ENCODE peak calls at places on chromosomes 16 and 17, in four cellular contexts. E is K562, U is GM12878, F is A549. G is an unnamed sample.

GRCh38 chr16:3642397-3643094 is 11.9 kb upstream of the DNASE1 start:
- DNase-seq in U (no peak), F (no peak), E (peak), G (no peak)

GRCh38 chr17:34259151-34259550 is 4.1 kb downstream of the CCL2 start:
- DNase-seq in F (no peak), E (no peak), U (no peak), G (no peak)

GRCh38 chr17:4920351-4921048 is 11.6 kb upstream of the GP1BA start:
- DNase-seq in F (no peak), U (no peak), E (no peak), G (peak)

GRCh38 chr17:11296994-11297393 is 56.0 kb downstream of the SHISA6 start:
- DNase-seq in F (peak), E (no peak), U (no peak), G (peak)

GRCh38 chr16:69406780-69407331 is 17.6 kb upstream of the CYB5B start:
- DNase-seq in F (peak), E (peak), U (no peak), G (peak)

GRCh38 chr16:55508941-55509920 is at the start of gene LPCAT2:
- DNase-seq in E (peak), F (peak), U (no peak), G (peak)

GRCh38 chr16:57627184-57627871 is 1.1 kb upstream of the ADGRG1 start:
- DNase-seq in U (no peak), F (peak), E (no peak), G (peak)

GRCh38 chr16:14600164-14600563 is 29.9 kb downstream of the PARN start:
- DNase-seq in E (peak), F (peak), U (no peak), G (peak)

GRCh38 chr16:61324044-61324443 is 712.2 kb downstream of the CDH8 start:
- DNase-seq in E (no peak), U (no peak), F (no peak), G (no peak)

GRCh38 chr17:35892091-35892637 is 12.0 kb upstream of the CCL5 start:
- DNase-seq in F (peak), U (no peak), E (no peak), G (no peak)

GRCh38 chr17:27466748-27467375 is 10.6 kb downstream of the KSR1 start:
- DNase-seq in U (peak), F (no peak), E (peak), G (no peak)

GRCh38 chr16:54591816-54592246 is 305.2 kb upstream of the IRX3 start:
- DNase-seq in E (no peak), F (no peak), U (no peak), G (no peak)

GRCh38 chr17:6494239-6494941 is 50.1 kb downstream of the PIMREG start:
- DNase-seq in F (no peak), E (no peak), U (no peak), G (no peak)

GRCh38 chr17:59621771-59622170 is 2.1 kb downstream of the CLTC start:
- DNase-seq in U (no peak), E (no peak), F (no peak), G (no peak)

GRCh38 chr16:19809693-19810092 is 75.0 kb downstream of the GPRC5B start:
- DNase-seq in E (no peak), F (no peak), U (no peak), G (no peak)

GRCh38 chr16:75288596-75289120 is 37.2 kb upstream of the BCAR1 start:
- DNase-seq in E (no peak), F (no peak), U (peak), G (no peak)

GRCh38 chr16:64417711-64418227 is 704.1 kb downstream of the CDH11 start:
- DNase-seq in F (no peak), E (no peak), U (no peak), G (no peak)

GRCh38 chr16:84724619-84725307 is 25.0 kb downstream of the USP10 start:
- DNase-seq in F (no peak), U (no peak), E (no peak), G (no peak)

GRCh38 chr16:67770371-67770991 is 35.9 kb downstream of the RANBP10 start:
- DNase-seq in E (no peak), F (no peak), U (no peak), G (no peak)

GRCh38 chr16:22946433-22946832 is 132.5 kb downstream of the HS3ST2 start:
- DNase-seq in F (no peak), U (no peak), E (no peak), G (no peak)

GRCh38 chr17:75096082-75096625 is 8.4 kb downstream of the SLC16A5 start:
- DNase-seq in U (no peak), F (peak), E (peak), G (peak)

GRCh38 chr17:44585315-44585714 is 28.0 kb downstream of the FZD2 start:
- DNase-seq in F (no peak), U (no peak), E (no peak), G (no peak)

GRCh38 chr17:59219992-59220327 is 351 bp upstream of the GDPD1 start:
- DNase-seq in F (no peak), E (no peak), U (no peak), G (peak)

GRCh38 chr16:35795361-35796029 is 2336.1 kb downstream of the TP53TG3F start:
- DNase-seq in F (no peak), E (no peak), U (no peak), G (no peak)

GRCh38 chr16:47881574-47881973 is 274.2 kb downstream of the ABCC12 start:
- DNase-seq in F (no peak), E (no peak), U (no peak), G (no peak)

GRCh38 chr17:72600934-72601333 is 480.1 kb downstream of the SOX9 start:
- DNase-seq in E (no peak), U (no peak), F (peak), G (no peak)
- TF ChIP-seq POLR2AphosphoS2 in E (no peak), U (no peak), F (no peak), G (no peak)

GRCh38 chr16:79170565-79171242 is 429.8 kb downstream of the MAF start:
- DNase-seq in E (no peak), F (no peak), U (no peak), G (no peak)
- TF ChIP-seq POLR2AphosphoS2 in E (no peak), F (no peak), U (no peak), G (no peak)

DNA sequence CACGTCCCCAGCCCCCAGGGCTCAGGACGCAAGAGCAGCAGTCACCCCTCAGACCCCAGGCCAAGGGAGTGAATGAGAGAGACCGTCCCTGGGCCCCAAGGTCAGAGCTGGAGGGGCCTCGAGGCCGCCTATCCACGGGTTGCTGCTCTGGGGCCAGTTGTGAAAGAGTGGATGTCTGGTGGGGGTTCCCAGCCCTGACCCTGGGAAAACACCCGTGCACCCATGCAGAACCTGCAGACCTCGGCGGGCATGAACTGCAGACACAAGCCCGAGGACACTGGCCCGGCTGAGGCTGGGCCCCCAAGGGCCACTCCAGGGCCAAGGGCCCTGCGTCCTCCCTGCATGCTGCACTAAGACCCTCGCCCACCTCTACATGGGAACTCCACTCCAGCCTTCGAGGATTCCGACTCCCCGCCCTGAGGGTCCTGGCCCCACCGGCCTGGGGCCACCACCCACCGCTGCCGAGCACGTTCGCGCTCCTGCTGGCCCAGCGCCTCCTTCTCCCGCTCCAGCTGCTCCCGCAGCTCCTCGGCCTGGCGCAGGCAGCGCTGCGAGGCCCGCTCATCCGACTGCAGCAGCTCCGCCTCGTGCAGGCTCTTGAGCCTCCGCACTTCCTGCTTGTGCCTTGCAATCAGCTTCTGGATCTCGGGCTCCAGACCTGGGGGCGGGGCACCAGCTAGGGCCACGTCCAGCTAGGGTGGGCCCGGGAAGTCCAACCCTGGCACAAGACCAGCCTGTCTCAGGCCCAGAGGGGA is 27.6 kb upstream of the AATK start:
- DNase-seq in F (no peak), U (no peak), E (peak), G (no peak)
- TF ChIP-seq POLR2AphosphoS2 in F (no peak), U (no peak), E (no peak), G (no peak)

GRCh38 chr17:57636274-57636673 is 108.8 kb downstream of the CCDC182 start:
- DNase-seq in F (no peak), U (no peak), E (no peak), G (no peak)

GRCh38 chr17:57637668-57638010 is 107.5 kb downstream of the CCDC182 start:
- DNase-seq in U (no peak), E (no peak), F (no peak), G (no peak)

GRCh38 chr17:57634713-57635465 is 110.2 kb downstream of the CCDC182 start:
- DNase-seq in E (no peak), F (no peak), U (no peak), G (no peak)

GRCh38 chr17:57638284-57638683 is 106.8 kb downstream of the CCDC182 start:
- DNase-seq in U (no peak), F (no peak), E (no peak), G (no peak)

GRCh38 chr17:57636985-57637667 is 108.0 kb downstream of the CCDC182 start:
- DNase-seq in U (no peak), E (no peak), F (no peak), G (no peak)
- TF ChIP-seq POLR2AphosphoS2 in U (no peak), E (no peak), F (no peak), G (no peak)

DNA sequence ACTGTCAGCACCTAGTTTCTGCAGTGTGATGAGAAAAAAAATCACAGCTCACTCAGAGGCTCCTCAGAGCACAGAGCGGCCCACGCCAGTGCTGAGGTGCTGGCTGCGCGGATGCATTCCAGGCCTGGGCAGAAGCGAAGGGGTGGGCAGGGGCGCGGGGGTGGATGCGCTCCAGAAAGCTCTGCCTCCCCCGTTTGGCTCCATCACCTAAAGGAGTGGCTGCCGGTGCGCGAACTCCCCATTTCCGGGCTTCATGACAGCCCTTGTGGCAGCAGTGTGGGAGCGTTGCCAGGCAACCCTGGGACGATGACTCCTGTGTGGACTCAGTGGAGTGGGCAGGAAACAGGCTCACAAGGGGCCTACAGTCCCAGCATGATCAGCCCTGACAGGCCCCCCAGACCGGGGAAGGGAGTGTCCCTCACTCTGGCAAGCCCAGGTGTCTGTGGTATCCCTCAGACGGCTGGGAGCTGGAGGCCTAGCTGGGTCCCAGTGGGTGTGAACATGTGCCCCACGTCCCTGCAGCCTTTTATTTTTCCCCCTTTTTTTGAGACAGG is 32.8 kb upstream of the NUDT16L1 start:
- DNase-seq in E (no peak), U (no peak), F (no peak), G (peak)
- TF ChIP-seq POLR2AphosphoS2 in E (no peak), U (no peak), F (no peak), G (no peak)

GRCh38 chr17:64388961-64389565 is 1.6 kb downstream of the PECAM1 start:
- DNase-seq in F (no peak), E (no peak), U (no peak), G (no peak)
- TF ChIP-seq POLR2AphosphoS2 in F (no peak), E (no peak), U (no peak), G (no peak)

DNA sequence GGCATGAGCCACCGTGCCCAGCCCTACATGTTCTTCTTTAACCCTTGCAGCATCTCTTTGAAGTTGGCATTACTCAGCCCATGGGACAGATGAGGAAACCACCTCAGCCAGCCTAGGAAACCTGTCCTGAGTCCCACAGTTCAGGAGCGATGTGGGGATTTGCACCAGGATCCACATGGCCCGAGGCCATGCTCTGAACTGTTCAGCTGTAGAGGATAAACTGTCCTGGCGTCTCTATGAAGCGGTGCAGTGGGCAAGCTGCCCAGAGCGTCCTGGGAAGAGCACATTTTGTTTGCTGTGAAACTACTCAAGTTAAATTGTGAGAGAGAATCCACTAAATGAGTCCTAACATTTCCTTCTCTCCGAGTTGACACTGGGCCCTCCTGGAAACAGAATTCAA is 276.7 kb upstream of the TNRC6C start:
- DNase-seq in F (no peak), E (no peak), U (no peak), G (no peak)
- TF ChIP-seq POLR2AphosphoS2 in F (no peak), E (no peak), U (no peak), G (no peak)

GRCh38 chr17:14048169-14048568 is 21.1 kb upstream of the COX10 start:
- DNase-seq in U (no peak), F (peak), E (peak), G (no peak)
- TF ChIP-seq POLR2AphosphoS2 in U (no peak), F (no peak), E (no peak), G (no peak)

GRCh38 chr17:43135454-43135819 is 10.3 kb upstream of the BRCA1 start:
- DNase-seq in U (no peak), F (no peak), E (no peak), G (no peak)
- TF ChIP-seq POLR2AphosphoS2 in U (no peak), F (no peak), E (no peak), G (no peak)

DNA sequence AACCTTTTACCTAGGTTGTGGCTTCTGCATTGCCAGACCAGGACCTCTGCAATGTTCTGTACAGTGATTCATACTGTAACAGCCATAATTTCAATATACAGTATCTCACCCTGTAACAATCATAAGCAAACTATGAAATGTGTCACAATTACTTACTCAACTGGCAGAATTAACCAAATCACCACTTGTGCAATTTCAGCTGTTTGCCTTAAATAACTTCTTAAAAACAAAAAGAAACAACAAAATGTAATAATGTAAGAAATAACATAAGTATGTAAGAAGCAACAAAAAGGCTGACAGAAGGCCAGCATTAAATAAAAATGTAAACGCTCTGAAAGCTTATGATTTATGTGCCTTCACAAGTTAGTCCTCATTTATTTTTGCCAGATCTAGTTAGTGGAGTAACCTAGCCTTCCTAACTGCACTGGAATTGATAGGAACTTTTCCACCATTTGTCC is 97.0 kb downstream of the SKAP1 start:
- DNase-seq in F (no peak), E (no peak), U (no peak), G (no peak)
- TF ChIP-seq POLR2AphosphoS2 in F (no peak), E (no peak), U (no peak), G (no peak)